ENCODE peak calls at places on chromosome 15, in nine cellular contexts. L, C, T, S, J, H, I, M and P are unnamed samples.

GRCh38 chr15:57547243-57547755 is 44.4 kb upstream of the MYZAP start:
- DNase-seq in L (no peak), C (peak), T (no peak), S (no peak), J (no peak), H (no peak), I (no peak), M (no peak), P (no peak)

GRCh38 chr15:40338921-40339620 is 1.7 kb downstream of the CCDC9B start:
- DNase-seq in L (no peak), C (peak), T (no peak), S (peak), J (no peak), H (peak), I (no peak), M (peak), P (no peak)

GRCh38 chr15:72345280-72345679 is 25.3 kb upstream of the CELF6 start:
- DNase-seq in L (no peak), C (no peak), T (no peak), S (no peak), J (no peak), H (no peak), I (no peak), M (no peak), P (no peak)

GRCh38 chr15:47961401-47962090 is 159.2 kb upstream of the SLC24A5 start:
- DNase-seq in L (no peak), C (no peak), T (no peak), S (no peak), J (no peak), H (no peak), I (no peak), M (no peak), P (peak)

GRCh38 chr15:68218331-68218730 is 11.2 kb downstream of the CLN6 start:
- DNase-seq in L (no peak), C (no peak), T (peak), S (no peak), J (peak), H (peak), I (no peak), M (no peak), P (no peak)

GRCh38 chr15:42064271-42064670 is 30.1 kb downstream of the PLA2G4D start:
- DNase-seq in L (no peak), C (no peak), T (no peak), S (no peak), J (peak), H (no peak), I (no peak), M (no peak), P (no peak)

GRCh38 chr15:101358895-101359294 is 63.8 kb upstream of the SNRPA1 start:
- DNase-seq in L (no peak), C (peak), T (no peak), S (no peak), J (no peak), H (peak), I (no peak), M (no peak), P (no peak)

GRCh38 chr15:40969363-40969762 is 16.1 kb downstream of the CHAC1 start:
- DNase-seq in L (no peak), C (no peak), T (no peak), S (no peak), J (no peak), H (no peak), I (no peak), M (no peak), P (no peak)

GRCh38 chr15:98609144-98609852 is 39.0 kb upstream of the IGF1R start:
- DNase-seq in L (no peak), C (peak), T (no peak), S (peak), J (no peak), H (no peak), I (no peak), M (no peak), P (no peak)

GRCh38 chr15:85532689-85533088 is 152.3 kb downstream of the AKAP13 start:
- DNase-seq in L (no peak), C (no peak), T (no peak), S (no peak), J (no peak), H (no peak), I (peak), M (no peak), P (no peak)

GRCh38 chr15:73717802-73718201 is 33.6 kb downstream of the CD276 start:
- DNase-seq in L (no peak), C (no peak), T (no peak), S (no peak), J (no peak), H (no peak), I (no peak), M (no peak), P (no peak)

GRCh38 chr15:100592898-100593297 is 9.1 kb downstream of the LINS1 start:
- DNase-seq in L (no peak), C (no peak), T (no peak), S (no peak), J (no peak), H (no peak), I (no peak), M (no peak), P (no peak)

GRCh38 chr15:67731112-67731761 is 94.1 kb upstream of the SKOR1 start:
- DNase-seq in L (no peak), C (no peak), T (no peak), S (peak), J (no peak), H (no peak), I (no peak), M (no peak), P (no peak)

GRCh38 chr15:75197062-75197630 is 4.5 kb upstream of the C15orf39 start:
- DNase-seq in L (no peak), C (no peak), T (no peak), S (no peak), J (no peak), H (no peak), I (no peak), M (no peak), P (no peak)

GRCh38 chr15:79091204-79091867 is 756 bp upstream of the RASGRF1 start:
- DNase-seq in L (no peak), C (peak), T (no peak), S (peak), J (no peak), H (peak), I (no peak), M (no peak), P (no peak)

GRCh38 chr15:74381190-74381453 is 13.7 kb upstream of the CYP11A1 start:
- DNase-seq in L (no peak), C (no peak), T (no peak), S (no peak), J (no peak), H (no peak), I (no peak), M (no peak), P (no peak)

GRCh38 chr15:51758645-51759044 is 7.2 kb downstream of the TMOD2 start:
- DNase-seq in L (no peak), C (no peak), T (no peak), S (peak), J (no peak), H (no peak), I (no peak), M (peak), P (no peak)

GRCh38 chr15:31268108-31268501 is 58.5 kb upstream of the KLF13 start:
- DNase-seq in L (no peak), C (no peak), T (no peak), S (no peak), J (no peak), H (peak), I (peak), M (no peak), P (no peak)

GRCh38 chr15:40047413-40048154 is 8.6 kb upstream of the SRP14 start:
- DNase-seq in L (no peak), C (no peak), T (no peak), S (peak), J (no peak), H (peak), I (peak), M (no peak), P (peak)

GRCh38 chr15:23648920-23649515 is 1.4 kb upstream of the MAGEL2 start:
- DNase-seq in L (no peak), C (peak), T (no peak), S (peak), J (peak), H (no peak), I (peak), M (no peak), P (peak)

GRCh38 chr15:24756101-24756500 is 80.5 kb downstream of the NPAP1 start:
- DNase-seq in L (no peak), C (no peak), T (no peak), S (no peak), J (no peak), H (no peak), I (no peak), M (no peak), P (no peak)

GRCh38 chr15:48693474-48693873 is 48.0 kb upstream of the FBN1 start:
- DNase-seq in L (no peak), C (no peak), T (no peak), S (no peak), J (no peak), H (no peak), I (no peak), M (no peak), P (no peak)

GRCh38 chr15:57565326-57565725 is 26.4 kb upstream of the MYZAP start:
- DNase-seq in L (no peak), C (no peak), T (no peak), S (no peak), J (no peak), H (no peak), I (no peak), M (no peak), P (no peak)

GRCh38 chr15:40902605-40903561 is 8.6 kb downstream of the VPS18 start:
- DNase-seq in L (no peak), C (no peak), T (peak), S (peak), J (no peak), H (no peak), I (peak), M (no peak), P (no peak)

GRCh38 chr15:45276851-45277250 is 24.8 kb downstream of the SLC28A2 start:
- DNase-seq in L (no peak), C (peak), T (no peak), S (peak), J (no peak), H (no peak), I (no peak), M (no peak), P (peak)

GRCh38 chr15:76267077-76267476 is 44.2 kb downstream of the ETFA start:
- DNase-seq in L (no peak), C (no peak), T (no peak), S (no peak), J (no peak), H (no peak), I (no peak), M (no peak), P (no peak)

GRCh38 chr15:42736178-42736792 is 643 bp downstream of the CDAN1 start:
- DNase-seq in L (no peak), C (peak), T (no peak), S (peak), J (peak), H (no peak), I (no peak), M (no peak), P (peak)

GRCh38 chr15:80736571-80736970 is 41.5 kb downstream of the ABHD17C start:
- DNase-seq in L (no peak), C (no peak), T (no peak), S (peak), J (peak), H (no peak), I (no peak), M (no peak), P (no peak)

GRCh38 chr15:43509002-43509922 is 8.1 kb upstream of the MAP1A start:
- DNase-seq in L (no peak), C (peak), T (no peak), S (peak), J (peak), H (peak), I (no peak), M (no peak), P (no peak)

GRCh38 chr15:43106486-43106829 is 620 bp upstream of the UBR1 start:
- DNase-seq in L (no peak), C (no peak), T (no peak), S (no peak), J (no peak), H (no peak), I (no peak), M (no peak), P (no peak)

GRCh38 chr15:70236306-70237103 is 138.8 kb upstream of the TLE3 start:
- DNase-seq in L (no peak), C (no peak), T (no peak), S (peak), J (no peak), H (no peak), I (no peak), M (no peak), P (no peak)

GRCh38 chr15:90425726-90426346 is 37.8 kb downstream of the IQGAP1 start:
- DNase-seq in L (no peak), C (no peak), T (no peak), S (no peak), J (no peak), H (no peak), I (no peak), M (no peak), P (no peak)
- H3K27ac ChIP-seq in L (no peak), C (no peak), T (peak), S (no peak), J (no peak), H (peak), I (peak), M (peak), P (no peak)

DNA sequence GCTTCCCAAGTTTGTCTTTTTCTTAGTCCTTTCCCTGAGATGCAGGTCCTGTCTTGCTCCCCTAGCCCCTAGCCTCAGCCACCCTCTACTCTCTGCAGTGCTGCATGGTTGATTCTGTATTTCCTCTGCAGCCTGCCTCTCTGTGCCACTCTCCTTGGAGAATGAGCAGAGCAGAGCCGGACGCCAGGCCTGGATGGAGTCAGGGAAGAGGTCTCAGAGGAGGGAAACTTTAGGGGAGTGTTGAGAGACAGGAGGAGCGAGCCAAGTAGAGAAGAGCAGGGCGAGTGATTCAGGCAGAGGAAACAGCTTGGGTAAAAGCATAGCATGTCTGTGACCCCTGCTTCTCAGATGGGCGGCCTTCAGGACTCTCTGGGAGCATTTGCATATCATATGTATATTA is 166.8 kb downstream of the RORA start:
- DNase-seq in L (no peak), C (no peak), T (no peak), S (no peak), J (no peak), H (no peak), I (no peak), M (no peak), P (no peak)
- H3K27ac ChIP-seq in L (no peak), C (no peak), T (no peak), S (no peak), J (no peak), H (no peak), I (no peak), M (no peak), P (no peak)

GRCh38 chr15:71294251-71294635 is 179.0 kb downstream of the THSD4 start:
- DNase-seq in L (no peak), C (no peak), T (no peak), S (no peak), J (no peak), H (no peak), I (no peak), M (no peak), P (no peak)
- H3K27ac ChIP-seq in L (no peak), C (no peak), T (peak), S (no peak), J (no peak), H (no peak), I (peak), M (no peak), P (no peak)

GRCh38 chr15:90482124-90483011 is 47.4 kb upstream of the CRTC3 start:
- DNase-seq in L (peak), C (peak), T (peak), S (peak), J (peak), H (no peak), I (no peak), M (peak), P (peak)
- H3K27ac ChIP-seq in L (no peak), C (no peak), T (peak), S (no peak), J (no peak), H (peak), I (no peak), M (peak), P (no peak)